ENCODE peak calls at places on chromosomes 1 and 21, in five cellular contexts. P is Panc1, R is testis, G is PC-3, D is fibroblast of lung. N is an unnamed sample.

GRCh38 chr21:41958886-41959563 is 5.2 kb upstream of the C2CD2 start:
- DNase-seq in D (no peak), G (peak; percentile 94), P (no peak), R (peak; percentile 9), N (no peak)

GRCh38 chr1:227899141-227899819 is 48.5 kb downstream of the WNT9A start:
- DNase-seq in P (no peak), D (no peak), G (no peak), R (no peak), N (peak; percentile 24)

GRCh38 chr21:29190920-29191319 is 60.5 kb downstream of the MAP3K7CL start:
- DNase-seq in G (no peak), P (no peak), R (no peak), D (peak; percentile 73), N (peak; percentile 59)

GRCh38 chr1:99643021-99643779 is 2.7 kb upstream of the PALMD start:
- DNase-seq in R (no peak), P (no peak), D (no peak), G (no peak), N (no peak)

GRCh38 chr1:91011726-91012125 is 10.1 kb downstream of the ZNF644 start:
- DNase-seq in P (no peak), R (no peak), G (peak; percentile 26), D (peak; percentile 56), N (no peak)

GRCh38 chr1:235552146-235552716 is 48.0 kb upstream of the B3GALNT2 start:
- DNase-seq in P (no peak), D (no peak), R (peak; percentile 23), G (no peak), N (no peak)

GRCh38 chr1:207959141-207959825 is 48.4 kb upstream of the CD34 start:
- DNase-seq in D (peak; percentile 40), G (no peak), P (no peak), R (peak; percentile 80), N (peak; percentile 73)

GRCh38 chr1:16915627-16915973 is 6.1 kb upstream of the CROCC start:
- DNase-seq in D (no peak), R (no peak), G (no peak), P (no peak), N (no peak)

GRCh38 chr1:2098839-2099785 is 48.9 kb downstream of the PRKCZ start:
- DNase-seq in G (no peak), P (no peak), D (no peak), R (no peak), N (peak; percentile 39)

GRCh38 chr1:232111616-232112015 is 485.0 kb downstream of the DISC1 start:
- DNase-seq in D (no peak), G (no peak), P (no peak), R (no peak), N (no peak)

GRCh38 chr1:56578963-56579875 is at the start of gene PLPP3:
- DNase-seq in G (peak; percentile 86), R (peak; percentile 92), D (peak; percentile 98), P (peak; percentile 59), N (peak; percentile 90)

GRCh38 chr1:34362949-34363348 is 186.2 kb downstream of the C1orf94 start:
- DNase-seq in R (no peak), G (no peak), D (no peak), P (no peak), N (no peak)

GRCh38 chr21:25813917-25814316 is 79.1 kb downstream of the GABPA start:
- DNase-seq in P (no peak), D (no peak), G (no peak), R (no peak), N (no peak)

GRCh38 chr1:41868241-41868953 is 50.3 kb downstream of the HIVEP3 start:
- DNase-seq in R (no peak), D (no peak), P (no peak), G (peak; percentile 18), N (no peak)

GRCh38 chr1:65075123-65075976 is 72.7 kb upstream of the AK4 start:
- DNase-seq in D (peak; percentile 76), P (peak; percentile 51), G (peak; percentile 67), R (peak; percentile 65), N (no peak)

GRCh38 chr21:43196789-43197188 is 28.0 kb downstream of the CRYAA start:
- DNase-seq in R (peak; percentile 82), P (no peak), G (peak; percentile 75), D (no peak), N (no peak)

GRCh38 chr21:15682182-15682895 is 47.4 kb upstream of the USP25 start:
- DNase-seq in D (peak; percentile 74), R (no peak), P (no peak), G (peak; percentile 80), N (no peak)

GRCh38 chr1:155000475-155000724 is 2.2 kb upstream of the ZBTB7B start:
- DNase-seq in P (no peak), R (peak; percentile 50), G (no peak), D (no peak), N (peak; percentile 66)

GRCh38 chr1:171346866-171347265 is 32.9 kb downstream of the FMO4 start:
- DNase-seq in D (no peak), G (peak; percentile 33), R (no peak), P (no peak), N (no peak)

GRCh38 chr1:3026581-3027511 is 5.6 kb downstream of the ACTRT2 start:
- DNase-seq in D (no peak), P (no peak), G (no peak), R (peak; percentile 9), N (no peak)

GRCh38 chr1:243939167-243939848 is 89.3 kb upstream of the AKT3 start:
- DNase-seq in P (no peak), D (peak; percentile 24), G (peak; percentile 69), R (no peak), N (no peak)

GRCh38 chr1:153742411-153743142 is 14.7 kb downstream of the INTS3 start:
- DNase-seq in P (no peak), G (no peak), R (no peak), D (peak; percentile 8), N (no peak)

DNA sequence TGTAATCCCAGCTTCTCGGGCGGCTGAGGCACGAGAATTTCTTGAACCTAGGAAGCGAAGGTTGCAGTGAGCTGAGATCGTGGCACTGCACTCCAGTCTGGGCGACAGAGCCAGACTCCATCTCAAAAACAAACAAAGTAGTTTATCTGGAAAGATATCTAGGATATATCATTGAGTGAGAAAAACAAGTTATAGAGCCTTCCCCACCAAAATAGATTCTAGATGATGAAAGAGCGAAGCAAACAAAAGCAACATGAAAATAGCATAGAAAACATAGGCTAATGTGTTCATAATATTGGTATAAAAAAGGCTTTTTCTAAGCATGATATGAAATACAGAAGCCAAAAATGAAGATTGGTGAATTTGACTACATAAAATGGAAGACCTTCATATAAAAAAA is 52.1 kb downstream of the ZFYVE9 start:
- DNase-seq in G (no peak), P (no peak), R (no peak), D (no peak), N (no peak)
- H3K4me1 ChIP-seq in G (peaks cover 9% of the 10 kb centered on the region), P (peaks cover 13% of the 10 kb centered on the region), R (no peaks in the 10 kb centered on the region), D (peaks cover 2% of the 10 kb centered on the region), N (peaks cover 12% of the 10 kb centered on the region)

DNA sequence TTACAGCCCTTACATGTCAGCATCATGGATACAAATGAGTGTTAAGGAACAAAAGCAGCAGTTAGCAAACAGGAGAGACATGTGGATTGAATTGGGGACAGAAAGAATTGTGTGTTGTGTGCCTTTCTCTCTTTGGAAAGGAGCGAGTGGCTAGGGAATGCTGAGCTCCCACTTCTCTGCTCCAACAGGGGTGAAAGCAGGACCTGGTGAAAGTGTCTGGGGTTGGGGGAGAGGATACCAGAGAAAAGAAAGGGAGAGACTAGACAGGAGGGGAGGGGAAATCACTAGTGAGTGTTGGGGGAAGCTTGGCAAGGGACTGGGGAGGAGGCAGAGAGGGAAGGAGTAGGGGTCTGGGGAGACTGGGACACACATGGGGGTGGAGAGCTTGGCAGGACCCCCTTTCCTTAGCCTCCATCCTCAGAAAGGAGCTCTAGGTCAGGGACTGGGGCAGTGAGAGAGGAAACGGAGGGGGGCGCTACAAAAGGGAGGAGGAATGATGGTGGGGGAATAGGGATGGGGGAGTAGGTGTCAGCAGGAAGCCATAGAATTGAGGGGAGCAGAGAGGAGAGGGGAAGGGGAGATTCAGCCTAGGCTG is 2.2 kb downstream of the KIRREL1 start:
- DNase-seq in G (no peak), P (no peak), R (peak; percentile 28), D (no peak), N (no peak)
- H3K27ac ChIP-seq in G (no peak overlapping the region), P (peak overlapping the region; percentile 82), R (peak overlapping the region; percentile 93), D (peak overlapping the region; percentile 42), N (no peak overlapping the region)

GRCh38 chr1:50750021-50750619 is 209.9 kb downstream of the FAF1 start:
- DNase-seq in R (peak; percentile 23), P (no peak), G (peak; percentile 51), D (peak; percentile 50), N (no peak)
- TF ChIP-seq CTCF in R (peak; percentile 26), P (peak; percentile 66), G (peak; percentile 71), D (peak; percentile 39), N (peak; percentile 23)

GRCh38 chr1:48249868-48250267 is 27.4 kb downstream of the SLC5A9 start:
- DNase-seq in G (peak; percentile 13), P (no peak), D (no peak), R (no peak), N (no peak)
- H3K4me1 ChIP-seq in G (no peaks in the 10 kb centered on the region), P (no peaks in the 10 kb centered on the region), D (no peaks in the 10 kb centered on the region), R (no peaks in the 10 kb centered on the region), N (peaks cover 22% of the 10 kb centered on the region)

DNA sequence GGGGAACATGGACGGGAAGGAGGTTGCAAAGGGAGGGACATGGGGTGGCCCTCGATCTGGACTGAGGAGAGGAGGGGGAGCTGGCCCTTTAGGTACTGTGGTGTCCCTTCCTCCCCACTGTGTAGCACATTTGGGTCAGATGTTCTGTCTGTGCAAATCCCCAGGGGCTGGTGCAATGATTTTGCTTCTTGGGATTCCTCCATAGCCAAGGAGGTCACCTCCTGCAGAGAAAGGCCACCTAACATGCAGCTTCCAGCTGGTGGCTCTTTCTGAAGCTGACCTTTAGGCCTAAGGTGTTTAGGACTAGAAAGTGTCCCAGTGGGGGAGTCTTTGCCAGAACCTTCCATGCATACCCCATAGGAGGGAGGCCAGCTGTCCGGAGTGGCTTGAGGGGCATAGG is 9.0 kb upstream of the MYOM3 start:
- DNase-seq in P (no peak), G (no peak), R (no peak), D (no peak), N (no peak)
- H3K27ac ChIP-seq in P (no peak overlapping the region), G (no peak overlapping the region), R (peak overlapping the region; percentile 72), D (no peak overlapping the region), N (no peak overlapping the region)

GRCh38 chr21:26966978-26967913 is at the start of gene ADAMTS5:
- DNase-seq in P (no peak), D (peak; percentile 77), R (peak; percentile 30), G (peak; percentile 14), N (peak; percentile 47)
- TF ChIP-seq CTCF in P (no peak), D (no peak), R (no peak), G (no peak), N (no peak)

GRCh38 chr1:210815641-210816040 is 318.3 kb downstream of the KCNH1 start:
- DNase-seq in G (no peak), P (no peak), R (no peak), D (no peak), N (no peak)

GRCh38 chr1:210817385-210818275 is 316.3 kb downstream of the KCNH1 start:
- DNase-seq in P (no peak), G (no peak), D (no peak), R (no peak), N (no peak)

GRCh38 chr1:210821615-210822014 is 312.3 kb downstream of the KCNH1 start:
- DNase-seq in D (no peak), P (no peak), G (no peak), R (no peak), N (no peak)

GRCh38 chr1:210816136-210816535 is 317.8 kb downstream of the KCNH1 start:
- DNase-seq in R (no peak), G (no peak), D (no peak), P (no peak), N (no peak)

DNA sequence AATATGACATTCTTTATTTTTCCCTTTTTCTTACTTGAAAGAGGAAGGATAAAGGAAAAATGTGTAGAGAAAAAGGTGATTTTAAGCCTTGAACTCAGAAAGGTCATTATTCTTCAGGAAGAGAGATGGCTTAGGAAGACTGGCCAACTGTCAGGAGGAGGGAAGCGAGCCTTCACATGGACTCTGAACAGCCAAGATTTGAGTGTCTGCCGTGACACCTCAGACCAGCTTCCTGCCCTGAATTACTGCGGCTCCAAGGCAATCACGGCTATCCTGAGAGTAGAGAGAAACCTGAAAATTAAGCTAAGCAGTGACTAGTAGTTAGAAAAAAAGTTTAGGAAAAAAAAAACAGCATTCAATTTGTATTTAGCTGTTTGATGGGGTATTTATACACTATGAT is 314.7 kb downstream of the KCNH1 start:
- DNase-seq in R (no peak), P (no peak), G (no peak), D (no peak), N (no peak)
- H3K4me1 ChIP-seq in R (no peaks in the 10 kb centered on the region), P (no peaks in the 10 kb centered on the region), G (no peaks in the 10 kb centered on the region), D (no peaks in the 10 kb centered on the region), N (no peaks in the 10 kb centered on the region)

N was measured in lower lobe of right lung.